ENCODE peak calls at places on chromosomes 12 and 14, in five cellular contexts. One of them, this sample, is unnamed.

GRCh38 chr12:95545731-95546490 is 5.4 kb downstream of the USP44 start:
- DNase-seq in RCC 7860: no peak
- DNase-seq in T-helper 2 cell: no peak
- DNase-seq in psoas muscle: no peak
- DNase-seq in GM13977: no peak
- DNase-seq in this sample: no peak

GRCh38 chr14:92651106-92651792 is 97.2 kb downstream of the LGMN start:
- DNase-seq in RCC 7860: no peak
- DNase-seq in T-helper 2 cell: peak
- DNase-seq in psoas muscle: peak
- DNase-seq in GM13977: peak
- DNase-seq in this sample: peak

GRCh38 chr14:72808564-72808963 is 85.3 kb downstream of the DPF3 start:
- DNase-seq in RCC 7860: no peak
- DNase-seq in T-helper 2 cell: no peak
- DNase-seq in psoas muscle: no peak
- DNase-seq in GM13977: no peak
- DNase-seq in this sample: no peak

GRCh38 chr12:1798734-1799067 is 21.7 kb upstream of the LRTM2 start:
- DNase-seq in RCC 7860: no peak
- DNase-seq in T-helper 2 cell: no peak
- DNase-seq in psoas muscle: no peak
- DNase-seq in GM13977: peak
- DNase-seq in this sample: no peak

GRCh38 chr14:94062344-94062904 is 18.6 kb downstream of the DDX24 start:
- DNase-seq in RCC 7860: peak
- DNase-seq in T-helper 2 cell: no peak
- DNase-seq in psoas muscle: no peak
- DNase-seq in GM13977: no peak
- DNase-seq in this sample: no peak

GRCh38 chr12:116266220-116266619 is 11.3 kb downstream of the MED13L start:
- DNase-seq in RCC 7860: no peak
- DNase-seq in T-helper 2 cell: no peak
- DNase-seq in psoas muscle: no peak
- DNase-seq in GM13977: no peak
- DNase-seq in this sample: no peak

GRCh38 chr14:38056270-38056669 is 151.4 kb upstream of the SSTR1 start:
- DNase-seq in RCC 7860: no peak
- DNase-seq in T-helper 2 cell: no peak
- DNase-seq in psoas muscle: no peak
- DNase-seq in GM13977: no peak
- DNase-seq in this sample: no peak

GRCh38 chr14:92726135-92726932 is 22.1 kb downstream of the LGMN start:
- DNase-seq in RCC 7860: no peak
- DNase-seq in T-helper 2 cell: no peak
- DNase-seq in psoas muscle: peak
- DNase-seq in GM13977: no peak
- DNase-seq in this sample: peak

GRCh38 chr12:6178981-6179761 is 21.0 kb upstream of the CD9 start:
- DNase-seq in RCC 7860: no peak
- DNase-seq in T-helper 2 cell: no peak
- DNase-seq in psoas muscle: no peak
- DNase-seq in GM13977: no peak
- DNase-seq in this sample: no peak

GRCh38 chr14:78240567-78240966 is 70.4 kb downstream of the NRXN3 start:
- DNase-seq in RCC 7860: no peak
- DNase-seq in T-helper 2 cell: no peak
- DNase-seq in psoas muscle: no peak
- DNase-seq in GM13977: no peak
- DNase-seq in this sample: no peak

GRCh38 chr14:54669759-54670630 is 103.1 kb downstream of the SAMD4A start:
- DNase-seq in RCC 7860: peak
- DNase-seq in T-helper 2 cell: no peak
- DNase-seq in psoas muscle: peak
- DNase-seq in GM13977: no peak
- DNase-seq in this sample: no peak

GRCh38 chr14:50379563-50379962 is 17.1 kb downstream of the CDKL1 start:
- DNase-seq in RCC 7860: no peak
- DNase-seq in T-helper 2 cell: no peak
- DNase-seq in psoas muscle: no peak
- DNase-seq in GM13977: no peak
- DNase-seq in this sample: no peak

GRCh38 chr12:56836800-56837663 is 73.9 kb downstream of the HSD17B6 start:
- DNase-seq in RCC 7860: peak
- DNase-seq in T-helper 2 cell: no peak
- DNase-seq in psoas muscle: no peak
- DNase-seq in GM13977: no peak
- DNase-seq in this sample: no peak

GRCh38 chr12:76874491-76875190 is 4.2 kb downstream of the CSRP2 start:
- DNase-seq in RCC 7860: no peak
- DNase-seq in T-helper 2 cell: no peak
- DNase-seq in psoas muscle: no peak
- DNase-seq in GM13977: no peak
- DNase-seq in this sample: no peak

GRCh38 chr14:63045612-63046320 is 508 bp upstream of the KCNH5 start:
- DNase-seq in RCC 7860: no peak
- DNase-seq in T-helper 2 cell: no peak
- DNase-seq in psoas muscle: peak
- DNase-seq in GM13977: no peak
- DNase-seq in this sample: peak

GRCh38 chr12:108642269-108642870 is 8.7 kb upstream of the SELPLG start:
- DNase-seq in RCC 7860: no peak
- DNase-seq in T-helper 2 cell: no peak
- DNase-seq in psoas muscle: no peak
- DNase-seq in GM13977: no peak
- DNase-seq in this sample: no peak

GRCh38 chr14:22314183-22314820 is 274.7 kb downstream of the DAD1 start:
- DNase-seq in RCC 7860: no peak
- DNase-seq in T-helper 2 cell: no peak
- DNase-seq in psoas muscle: no peak
- DNase-seq in GM13977: peak
- DNase-seq in this sample: no peak

GRCh38 chr14:103908580-103908979 is 19.7 kb upstream of the TDRD9 start:
- DNase-seq in RCC 7860: no peak
- DNase-seq in T-helper 2 cell: no peak
- DNase-seq in psoas muscle: no peak
- DNase-seq in GM13977: no peak
- DNase-seq in this sample: no peak

This sample was measured in lower lobe of right lung.